ENCODE peak calls at places on chromosomes 16 and 17, in six cellular contexts. J is stimulated activated CD8-positive, alpha-beta memory T cell treated with anti-CD3 and anti-CD28 coated beads, Interleukin-7, amount 100 ng/mL, for 24 hours; B is cerebellar nuclear complex; N is NCI-H2171; G is amygdala; Z is activated T-cell treated with anti-CD3 and anti-CD28 coated beads for 1 hour. M is an unnamed sample.

GRCh38 chr17:57044976-57045867 is 39.8 kb upstream of the AKAP1 start:
- DNase-seq in Z (no peak), B (no peak), J (no peak), G (no peak), N (no peak), M (no peak)

GRCh38 chr17:49337900-49338299 is 24.1 kb downstream of the ZNF652 start:
- DNase-seq in Z (no peak), J (no peak), N (no peak), B (no peak), G (no peak), M (peak; percentile 64)

GRCh38 chr16:82629441-82630027 is 2.8 kb downstream of the CDH13 start:
- DNase-seq in G (no peak), N (no peak), J (no peak), B (no peak), Z (no peak), M (peak; percentile 93)

GRCh38 chr16:3458278-3458851 is 14.9 kb downstream of the NAA60 start:
- DNase-seq in G (no peak), Z (no peak), N (no peak), B (no peak), J (no peak), M (no peak)

GRCh38 chr17:32319548-32319905 is 22.4 kb downstream of the C17orf75 start:
- DNase-seq in B (peak; percentile 6), N (peak; percentile 26), Z (peak; percentile 56), J (peak; percentile 68), G (peak; percentile 5), M (peak; percentile 71)

GRCh38 chr17:44121997-44122824 is 1.2 kb downstream of the HDAC5 start:
- DNase-seq in G (no peak), J (no peak), Z (no peak), N (no peak), B (no peak), M (no peak)

GRCh38 chr17:77717941-77718668 is 240.4 kb upstream of the TNRC6C start:
- DNase-seq in J (no peak), G (no peak), Z (no peak), B (no peak), N (no peak), M (no peak)

GRCh38 chr17:5122586-5123342 is 6.9 kb downstream of the USP6 start:
- DNase-seq in B (no peak), G (no peak), N (no peak), Z (no peak), J (no peak), M (no peak)

GRCh38 chr17:2563061-2563460 is 30.4 kb upstream of the PAFAH1B1 start:
- DNase-seq in Z (no peak), G (no peak), N (no peak), B (no peak), J (no peak), M (no peak)

GRCh38 chr16:66562409-66562808 is 3.8 kb upstream of the CMTM1 start:
- DNase-seq in G (no peak), N (no peak), J (no peak), Z (no peak), B (no peak), M (no peak)

GRCh38 chr16:57150682-57151330 is 35.0 kb downstream of the PSME3IP1 start:
- DNase-seq in G (no peak), J (no peak), N (no peak), B (no peak), Z (no peak), M (no peak)

GRCh38 chr17:80008848-80009247 is 26.8 kb downstream of the TBC1D16 start:
- DNase-seq in B (no peak), G (no peak), J (no peak), Z (no peak), N (no peak), M (no peak)

GRCh38 chr17:65473985-65474384 is 87.5 kb downstream of the AXIN2 start:
- DNase-seq in J (no peak), Z (no peak), B (no peak), N (no peak), G (no peak), M (no peak)

GRCh38 chr17:42676424-42677011 is at the start of gene PLEKHH3:
- DNase-seq in B (no peak), Z (no peak), G (no peak), N (no peak), J (no peak), M (peak; percentile 48)

GRCh38 chr17:64355536-64356303 is 34.9 kb downstream of the PECAM1 start:
- DNase-seq in J (no peak), B (no peak), N (no peak), Z (no peak), G (no peak), M (peak; percentile 85)

GRCh38 chr16:86508947-86509758 is 1.2 kb upstream of the FOXF1 start:
- DNase-seq in J (no peak), Z (no peak), G (no peak), B (no peak), N (no peak), M (peak; percentile 23)

GRCh38 chr16:58082381-58082780 is 46.8 kb downstream of the CFAP20 start:
- DNase-seq in B (no peak), G (no peak), N (no peak), Z (no peak), J (no peak), M (no peak)